ENCODE peak calls at places on chromosome 13, in four cellular contexts. Z is Panc1, K is tibial artery, L is transverse colon. O is an unnamed sample.

GRCh38 chr13:64704121-64704520 is 2526.0 kb downstream of the PCDH9 start:
- DNase-seq in Z (no peak), L (no peak), K (no peak), O (no peak)

GRCh38 chr13:42894765-42895181 is 97.3 kb downstream of the EPSTI1 start:
- DNase-seq in L (no peak), K (no peak), Z (no peak), O (no peak)

GRCh38 chr13:99433543-99434075 is 67.7 kb upstream of the TM9SF2 start:
- DNase-seq in L (no peak), K (no peak), Z (no peak), O (no peak)

GRCh38 chr13:99941086-99941485 is 30.5 kb downstream of the ZIC5 start:
- DNase-seq in K (no peak), Z (no peak), L (peak; percentile 58), O (no peak)

GRCh38 chr13:32075150-32075851 is 43.7 kb downstream of the FRY start:
- DNase-seq in K (no peak), Z (no peak), L (no peak), O (no peak)

GRCh38 chr13:107883561-107884175 is 331.7 kb downstream of the LIG4 start:
- DNase-seq in Z (no peak), L (no peak), K (no peak), O (no peak)

GRCh38 chr13:88456155-88456554 is 785.0 kb downstream of the SLITRK5 start:
- DNase-seq in L (no peak), Z (no peak), K (no peak), O (no peak)

GRCh38 chr13:40966298-40966697 is 52.8 kb downstream of the ELF1 start:
- DNase-seq in K (no peak), L (no peak), Z (no peak), O (no peak)

GRCh38 chr13:25860862-25861261 is 191.0 kb downstream of the SHISA2 start:
- DNase-seq in L (no peak), Z (no peak), K (no peak), O (no peak)

GRCh38 chr13:41213316-41213715 is 18.9 kb upstream of the KBTBD7 start:
- DNase-seq in K (no peak), Z (no peak), L (no peak), O (no peak)

GRCh38 chr13:64912141-64912540 is 2318.0 kb downstream of the PCDH9 start:
- DNase-seq in L (no peak), Z (no peak), K (no peak), O (no peak)

GRCh38 chr13:40982772-40983171 is 36.3 kb downstream of the ELF1 start:
- DNase-seq in L (peak; percentile 41), Z (no peak), K (peak; percentile 54), O (no peak)

GRCh38 chr13:44903596-44903995 is 85.7 kb downstream of the NUFIP1 start:
- DNase-seq in L (peak; percentile 70), Z (no peak), K (peak; percentile 93), O (peak; percentile 90)

GRCh38 chr13:81540777-81541176 is 1199.9 kb upstream of the SPRY2 start:
- DNase-seq in Z (no peak), L (no peak), K (no peak), O (no peak)
- TF ChIP-seq CTCF in Z (peak; percentile 17), L (no peak), K (no peak), O (no peak)

GRCh38 chr13:49218493-49219051 is 1.6 kb upstream of the MLNR start:
- DNase-seq in K (no peak), Z (no peak), L (no peak), O (no peak)
- H3K27me3 ChIP-seq in K (no peaks in the 10 kb centered on the region), Z (no peaks in the 10 kb centered on the region), L (peaks cover 66% of the 10 kb centered on the region), O (peaks cover 7% of the 10 kb centered on the region)

DNA sequence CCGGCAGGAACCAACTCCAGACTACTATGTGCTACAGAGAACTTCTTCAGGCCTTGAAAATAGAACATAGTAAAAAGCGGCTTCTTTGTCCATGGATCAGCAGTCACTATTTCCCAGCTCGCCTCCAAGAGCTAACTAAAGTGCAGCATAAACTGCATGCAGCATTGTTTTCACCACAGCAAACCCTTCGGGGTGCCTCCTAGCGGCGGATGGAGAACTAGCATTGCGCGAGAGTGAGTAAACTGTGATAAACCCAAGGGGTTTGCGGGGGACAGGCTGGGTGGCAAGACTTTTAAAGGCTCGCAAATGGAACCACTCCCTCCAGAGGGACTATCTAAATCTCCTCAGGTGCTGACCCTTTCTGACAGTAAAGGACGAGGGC is 21.6 kb upstream of the SGCG start:
- DNase-seq in L (no peak), K (peak; percentile 48), Z (no peak), O (no peak)
- H3K4me3 ChIP-seq in L (peak overlapping the region; percentile 33), K (peak overlapping the region; percentile 25), Z (no peak overlapping the region), O (peak overlapping the region; percentile 60)

GRCh38 chr13:69903081-69903480 is 204.5 kb upstream of the ATXN8OS start:
- DNase-seq in K (no peak), Z (no peak), L (no peak), O (no peak)

GRCh38 chr13:69904784-69905183 is 202.8 kb upstream of the ATXN8OS start:
- DNase-seq in L (no peak), K (no peak), Z (no peak), O (no peak)
- TF ChIP-seq CTCF in L (no peak), K (no peak), Z (no peak), O (no peak)

GRCh38 chr13:77502104-77502720 is 33.3 kb upstream of the SCEL start:
- DNase-seq in K (no peak), Z (no peak), L (no peak), O (no peak)
- H3K27me3 ChIP-seq in K (no peaks in the 10 kb centered on the region), Z (no peaks in the 10 kb centered on the region), L (no peaks in the 10 kb centered on the region), O (no peaks in the 10 kb centered on the region)

O was measured in ascending aorta.